ENCODE peak calls at places on chromosomes 7 and 10, in four cellular contexts. One of them, this sample, is unnamed.
A peak's percentile ranks its signal among the peaks of the same experiment; 100 is the strongest.

GRCh38 chr10:33280217-33280616 is 54.2 kb downstream of the NRP1 start:
- DNase-seq in HuH-7: no peak
- DNase-seq in activated CD4-positive, alpha-beta T cell treated with anti-CD3 and anti-CD28 coated beads, Interleukin-2, amount 10 ng/mL, durations not matched to agents 7 days and 5 days: no peak
- DNase-seq in stimulated activated CD4-positive, alpha-beta T cell treated with anti-CD3 and anti-CD28 coated beads, Interleukin-15, amount 100 ng/mL, for 1 hour: no peak
- DNase-seq in this sample: no peak

GRCh38 chr10:124156524-124157225 is 63.3 kb upstream of the CHST15 start:
- DNase-seq in HuH-7: no peak
- DNase-seq in activated CD4-positive, alpha-beta T cell treated with anti-CD3 and anti-CD28 coated beads, Interleukin-2, amount 10 ng/mL, durations not matched to agents 7 days and 5 days: no peak
- DNase-seq in stimulated activated CD4-positive, alpha-beta T cell treated with anti-CD3 and anti-CD28 coated beads, Interleukin-15, amount 100 ng/mL, for 1 hour: no peak
- DNase-seq in this sample: no peak

GRCh38 chr7:147376152-147376551 is 1214.4 kb upstream of the C7orf33 start:
- DNase-seq in HuH-7: no peak
- DNase-seq in activated CD4-positive, alpha-beta T cell treated with anti-CD3 and anti-CD28 coated beads, Interleukin-2, amount 10 ng/mL, durations not matched to agents 7 days and 5 days: no peak
- DNase-seq in stimulated activated CD4-positive, alpha-beta T cell treated with anti-CD3 and anti-CD28 coated beads, Interleukin-15, amount 100 ng/mL, for 1 hour: no peak
- DNase-seq in this sample: no peak

GRCh38 chr10:945778-946177 is 14.3 kb upstream of the LARP4B start:
- DNase-seq in HuH-7: no peak
- DNase-seq in activated CD4-positive, alpha-beta T cell treated with anti-CD3 and anti-CD28 coated beads, Interleukin-2, amount 10 ng/mL, durations not matched to agents 7 days and 5 days: no peak
- DNase-seq in stimulated activated CD4-positive, alpha-beta T cell treated with anti-CD3 and anti-CD28 coated beads, Interleukin-15, amount 100 ng/mL, for 1 hour: no peak
- DNase-seq in this sample: no peak

GRCh38 chr10:71467161-71467560 is 70.4 kb downstream of the CDH23 start:
- DNase-seq in HuH-7: no peak
- DNase-seq in activated CD4-positive, alpha-beta T cell treated with anti-CD3 and anti-CD28 coated beads, Interleukin-2, amount 10 ng/mL, durations not matched to agents 7 days and 5 days: no peak
- DNase-seq in stimulated activated CD4-positive, alpha-beta T cell treated with anti-CD3 and anti-CD28 coated beads, Interleukin-15, amount 100 ng/mL, for 1 hour: no peak
- DNase-seq in this sample: no peak

GRCh38 chr10:102588875-102589274 is 55.4 kb upstream of the TRIM8 start:
- DNase-seq in HuH-7: no peak
- DNase-seq in activated CD4-positive, alpha-beta T cell treated with anti-CD3 and anti-CD28 coated beads, Interleukin-2, amount 10 ng/mL, durations not matched to agents 7 days and 5 days: no peak
- DNase-seq in stimulated activated CD4-positive, alpha-beta T cell treated with anti-CD3 and anti-CD28 coated beads, Interleukin-15, amount 100 ng/mL, for 1 hour: no peak
- DNase-seq in this sample: no peak

GRCh38 chr7:131166066-131166465 is 161.6 kb upstream of the MKLN1 start:
- DNase-seq in HuH-7: no peak
- DNase-seq in activated CD4-positive, alpha-beta T cell treated with anti-CD3 and anti-CD28 coated beads, Interleukin-2, amount 10 ng/mL, durations not matched to agents 7 days and 5 days: no peak
- DNase-seq in stimulated activated CD4-positive, alpha-beta T cell treated with anti-CD3 and anti-CD28 coated beads, Interleukin-15, amount 100 ng/mL, for 1 hour: no peak
- DNase-seq in this sample: no peak

GRCh38 chr7:4747013-4747412 is 28.4 kb upstream of the AP5Z1 start:
- DNase-seq in HuH-7: no peak
- DNase-seq in activated CD4-positive, alpha-beta T cell treated with anti-CD3 and anti-CD28 coated beads, Interleukin-2, amount 10 ng/mL, durations not matched to agents 7 days and 5 days: no peak
- DNase-seq in stimulated activated CD4-positive, alpha-beta T cell treated with anti-CD3 and anti-CD28 coated beads, Interleukin-15, amount 100 ng/mL, for 1 hour: no peak
- DNase-seq in this sample: no peak

GRCh38 chr10:124318076-124318475 is 100.6 kb downstream of the OAT start:
- DNase-seq in HuH-7: no peak
- DNase-seq in activated CD4-positive, alpha-beta T cell treated with anti-CD3 and anti-CD28 coated beads, Interleukin-2, amount 10 ng/mL, durations not matched to agents 7 days and 5 days: no peak
- DNase-seq in stimulated activated CD4-positive, alpha-beta T cell treated with anti-CD3 and anti-CD28 coated beads, Interleukin-15, amount 100 ng/mL, for 1 hour: no peak
- DNase-seq in this sample: no peak

GRCh38 chr10:6074489-6075301 is 12.5 kb upstream of the IL2RA start:
- DNase-seq in HuH-7: no peak
- DNase-seq in activated CD4-positive, alpha-beta T cell treated with anti-CD3 and anti-CD28 coated beads, Interleukin-2, amount 10 ng/mL, durations not matched to agents 7 days and 5 days: no peak
- DNase-seq in stimulated activated CD4-positive, alpha-beta T cell treated with anti-CD3 and anti-CD28 coated beads, Interleukin-15, amount 100 ng/mL, for 1 hour: no peak
- DNase-seq in this sample: no peak

GRCh38 chr7:49995681-49996080 is 97.4 kb downstream of the ZPBP start:
- DNase-seq in HuH-7: no peak
- DNase-seq in activated CD4-positive, alpha-beta T cell treated with anti-CD3 and anti-CD28 coated beads, Interleukin-2, amount 10 ng/mL, durations not matched to agents 7 days and 5 days: no peak
- DNase-seq in stimulated activated CD4-positive, alpha-beta T cell treated with anti-CD3 and anti-CD28 coated beads, Interleukin-15, amount 100 ng/mL, for 1 hour: no peak
- DNase-seq in this sample: no peak

GRCh38 chr7:47940482-47941001 is 7.7 kb downstream of the PKD1L1 start:
- DNase-seq in HuH-7: peak; percentile 48
- DNase-seq in activated CD4-positive, alpha-beta T cell treated with anti-CD3 and anti-CD28 coated beads, Interleukin-2, amount 10 ng/mL, durations not matched to agents 7 days and 5 days: no peak
- DNase-seq in stimulated activated CD4-positive, alpha-beta T cell treated with anti-CD3 and anti-CD28 coated beads, Interleukin-15, amount 100 ng/mL, for 1 hour: no peak
- DNase-seq in this sample: no peak

GRCh38 chr10:131760416-131761166 is 140.2 kb upstream of the PPP2R2D start:
- DNase-seq in HuH-7: no peak
- DNase-seq in activated CD4-positive, alpha-beta T cell treated with anti-CD3 and anti-CD28 coated beads, Interleukin-2, amount 10 ng/mL, durations not matched to agents 7 days and 5 days: no peak
- DNase-seq in stimulated activated CD4-positive, alpha-beta T cell treated with anti-CD3 and anti-CD28 coated beads, Interleukin-15, amount 100 ng/mL, for 1 hour: no peak
- DNase-seq in this sample: no peak

GRCh38 chr10:93096901-93097300 is 23.2 kb downstream of the CYP26A1 start:
- DNase-seq in HuH-7: no peak
- DNase-seq in activated CD4-positive, alpha-beta T cell treated with anti-CD3 and anti-CD28 coated beads, Interleukin-2, amount 10 ng/mL, durations not matched to agents 7 days and 5 days: no peak
- DNase-seq in stimulated activated CD4-positive, alpha-beta T cell treated with anti-CD3 and anti-CD28 coated beads, Interleukin-15, amount 100 ng/mL, for 1 hour: no peak
- DNase-seq in this sample: no peak

GRCh38 chr7:157514306-157514705 is 177.5 kb downstream of the DNAJB6 start:
- DNase-seq in HuH-7: no peak
- DNase-seq in activated CD4-positive, alpha-beta T cell treated with anti-CD3 and anti-CD28 coated beads, Interleukin-2, amount 10 ng/mL, durations not matched to agents 7 days and 5 days: no peak
- DNase-seq in stimulated activated CD4-positive, alpha-beta T cell treated with anti-CD3 and anti-CD28 coated beads, Interleukin-15, amount 100 ng/mL, for 1 hour: no peak
- DNase-seq in this sample: no peak

GRCh38 chr10:73359492-73359891 is 828 bp upstream of the CFAP70 start:
- DNase-seq in HuH-7: no peak
- DNase-seq in activated CD4-positive, alpha-beta T cell treated with anti-CD3 and anti-CD28 coated beads, Interleukin-2, amount 10 ng/mL, durations not matched to agents 7 days and 5 days: no peak
- DNase-seq in stimulated activated CD4-positive, alpha-beta T cell treated with anti-CD3 and anti-CD28 coated beads, Interleukin-15, amount 100 ng/mL, for 1 hour: no peak
- DNase-seq in this sample: no peak

GRCh38 chr7:22001345-22002004 is 55.8 kb upstream of the CDCA7L start:
- DNase-seq in HuH-7: peak; percentile 70
- DNase-seq in activated CD4-positive, alpha-beta T cell treated with anti-CD3 and anti-CD28 coated beads, Interleukin-2, amount 10 ng/mL, durations not matched to agents 7 days and 5 days: peak; percentile 63
- DNase-seq in stimulated activated CD4-positive, alpha-beta T cell treated with anti-CD3 and anti-CD28 coated beads, Interleukin-15, amount 100 ng/mL, for 1 hour: no peak
- DNase-seq in this sample: peak; percentile 52

GRCh38 chr10:17737021-17737965 is 14.7 kb upstream of the TMEM236 start:
- DNase-seq in HuH-7: no peak
- DNase-seq in activated CD4-positive, alpha-beta T cell treated with anti-CD3 and anti-CD28 coated beads, Interleukin-2, amount 10 ng/mL, durations not matched to agents 7 days and 5 days: no peak
- DNase-seq in stimulated activated CD4-positive, alpha-beta T cell treated with anti-CD3 and anti-CD28 coated beads, Interleukin-15, amount 100 ng/mL, for 1 hour: no peak
- DNase-seq in this sample: peak; percentile 20

GRCh38 chr10:63094405-63094804 is 38.7 kb upstream of the NRBF2 start:
- DNase-seq in HuH-7: no peak
- DNase-seq in activated CD4-positive, alpha-beta T cell treated with anti-CD3 and anti-CD28 coated beads, Interleukin-2, amount 10 ng/mL, durations not matched to agents 7 days and 5 days: no peak
- DNase-seq in stimulated activated CD4-positive, alpha-beta T cell treated with anti-CD3 and anti-CD28 coated beads, Interleukin-15, amount 100 ng/mL, for 1 hour: no peak
- DNase-seq in this sample: no peak

GRCh38 chr7:88401009-88401623 is 94.4 kb upstream of the STEAP4 start:
- DNase-seq in HuH-7: peak; percentile 10
- DNase-seq in activated CD4-positive, alpha-beta T cell treated with anti-CD3 and anti-CD28 coated beads, Interleukin-2, amount 10 ng/mL, durations not matched to agents 7 days and 5 days: no peak
- DNase-seq in stimulated activated CD4-positive, alpha-beta T cell treated with anti-CD3 and anti-CD28 coated beads, Interleukin-15, amount 100 ng/mL, for 1 hour: no peak
- DNase-seq in this sample: no peak

GRCh38 chr7:32299133-32299702 is 191.0 kb downstream of the LSM5 start:
- DNase-seq in HuH-7: no peak
- DNase-seq in activated CD4-positive, alpha-beta T cell treated with anti-CD3 and anti-CD28 coated beads, Interleukin-2, amount 10 ng/mL, durations not matched to agents 7 days and 5 days: no peak
- DNase-seq in stimulated activated CD4-positive, alpha-beta T cell treated with anti-CD3 and anti-CD28 coated beads, Interleukin-15, amount 100 ng/mL, for 1 hour: no peak
- DNase-seq in this sample: no peak

GRCh38 chr10:114478281-114478680 is 74.0 kb upstream of the AFAP1L2 start:
- DNase-seq in HuH-7: no peak
- DNase-seq in activated CD4-positive, alpha-beta T cell treated with anti-CD3 and anti-CD28 coated beads, Interleukin-2, amount 10 ng/mL, durations not matched to agents 7 days and 5 days: no peak
- DNase-seq in stimulated activated CD4-positive, alpha-beta T cell treated with anti-CD3 and anti-CD28 coated beads, Interleukin-15, amount 100 ng/mL, for 1 hour: no peak
- DNase-seq in this sample: no peak

GRCh38 chr10:132402781-132403241 is 5.8 kb downstream of the PWWP2B start:
- DNase-seq in HuH-7: no peak
- DNase-seq in activated CD4-positive, alpha-beta T cell treated with anti-CD3 and anti-CD28 coated beads, Interleukin-2, amount 10 ng/mL, durations not matched to agents 7 days and 5 days: no peak
- DNase-seq in stimulated activated CD4-positive, alpha-beta T cell treated with anti-CD3 and anti-CD28 coated beads, Interleukin-15, amount 100 ng/mL, for 1 hour: no peak
- DNase-seq in this sample: no peak

GRCh38 chr10:77251297-77252013 is 386.2 kb downstream of the KCNMA1 start:
- DNase-seq in HuH-7: peak; percentile 10
- DNase-seq in activated CD4-positive, alpha-beta T cell treated with anti-CD3 and anti-CD28 coated beads, Interleukin-2, amount 10 ng/mL, durations not matched to agents 7 days and 5 days: no peak
- DNase-seq in stimulated activated CD4-positive, alpha-beta T cell treated with anti-CD3 and anti-CD28 coated beads, Interleukin-15, amount 100 ng/mL, for 1 hour: no peak
- DNase-seq in this sample: peak; percentile 47

GRCh38 chr10:60281792-60282353 is 107.8 kb downstream of the ANK3 start:
- DNase-seq in HuH-7: no peak
- DNase-seq in activated CD4-positive, alpha-beta T cell treated with anti-CD3 and anti-CD28 coated beads, Interleukin-2, amount 10 ng/mL, durations not matched to agents 7 days and 5 days: no peak
- DNase-seq in stimulated activated CD4-positive, alpha-beta T cell treated with anti-CD3 and anti-CD28 coated beads, Interleukin-15, amount 100 ng/mL, for 1 hour: no peak
- DNase-seq in this sample: no peak

GRCh38 chr10:34916368-34916767 is 101.3 kb upstream of the PARD3 start:
- DNase-seq in HuH-7: no peak
- DNase-seq in activated CD4-positive, alpha-beta T cell treated with anti-CD3 and anti-CD28 coated beads, Interleukin-2, amount 10 ng/mL, durations not matched to agents 7 days and 5 days: no peak
- DNase-seq in stimulated activated CD4-positive, alpha-beta T cell treated with anti-CD3 and anti-CD28 coated beads, Interleukin-15, amount 100 ng/mL, for 1 hour: no peak
- DNase-seq in this sample: no peak

GRCh38 chr7:131586259-131586658 is 29.8 kb upstream of the PODXL start:
- DNase-seq in HuH-7: no peak
- DNase-seq in activated CD4-positive, alpha-beta T cell treated with anti-CD3 and anti-CD28 coated beads, Interleukin-2, amount 10 ng/mL, durations not matched to agents 7 days and 5 days: no peak
- DNase-seq in stimulated activated CD4-positive, alpha-beta T cell treated with anti-CD3 and anti-CD28 coated beads, Interleukin-15, amount 100 ng/mL, for 1 hour: no peak
- DNase-seq in this sample: no peak

GRCh38 chr10:24465899-24466615 is 257.1 kb downstream of the KIAA1217 start:
- DNase-seq in HuH-7: peak; percentile 73
- DNase-seq in activated CD4-positive, alpha-beta T cell treated with anti-CD3 and anti-CD28 coated beads, Interleukin-2, amount 10 ng/mL, durations not matched to agents 7 days and 5 days: peak; percentile 24
- DNase-seq in stimulated activated CD4-positive, alpha-beta T cell treated with anti-CD3 and anti-CD28 coated beads, Interleukin-15, amount 100 ng/mL, for 1 hour: no peak
- DNase-seq in this sample: no peak

This sample was measured in immature natural killer cell.